ENCODE peak calls at places on chromosome 11, in five cellular contexts. T is fibroblast of lung, H is DND-41, Y is HCT116, K is mammary epithelial cell. P is an unnamed sample. For H3K36me3, the result is how much of the 10 kb centered on the place peaks cover.

GRCh38 chr11:131771471-131771870 is 401.1 kb downstream of the NTM start:
- DNase-seq in Y (no peak), H (no peak), T (no peak), K (no peak), P (no peak)

GRCh38 chr11:65213322-65214211 is 31.8 kb downstream of the CAPN1 start:
- DNase-seq in H (no peak), Y (no peak), T (peak), K (no peak), P (no peak)

GRCh38 chr11:69356703-69357457 is 62.9 kb downstream of the MYEOV start:
- DNase-seq in H (no peak), Y (no peak), K (no peak), T (no peak), P (no peak)

GRCh38 chr11:92886243-92886905 is 83.1 kb upstream of the MTNR1B start:
- DNase-seq in Y (peak), H (peak), T (peak), K (peak), P (peak)

GRCh38 chr11:119332111-119332765 is 2.1 kb upstream of the RNF26 start:
- DNase-seq in T (no peak), K (no peak), H (no peak), Y (no peak), P (no peak)

GRCh38 chr11:48167380-48167779 is 49.2 kb upstream of the OR4B1 start:
- DNase-seq in T (no peak), Y (no peak), H (no peak), K (no peak), P (no peak)

GRCh38 chr11:117182551-117182935 is 4.0 kb downstream of the SIDT2 start:
- DNase-seq in H (no peak), K (no peak), T (no peak), Y (no peak), P (no peak)

GRCh38 chr11:2265396-2265795 is 5.0 kb downstream of the ASCL2 start:
- DNase-seq in T (no peak), Y (no peak), K (no peak), H (no peak), P (no peak)

GRCh38 chr11:64036081-64037026 is 623 bp downstream of the FLRT1 start:
- DNase-seq in T (peak), K (peak), Y (no peak), H (peak), P (no peak)

GRCh38 chr11:35112056-35112845 is 26.7 kb upstream of the CD44 start:
- DNase-seq in K (no peak), H (no peak), Y (no peak), T (no peak), P (no peak)

GRCh38 chr11:19187880-19188279 is 13.9 kb downstream of the CSRP3 start:
- DNase-seq in T (no peak), K (peak), Y (no peak), H (no peak), P (no peak)

GRCh38 chr11:57316017-57316416 is 8.7 kb downstream of the TNKS1BP1 start:
- DNase-seq in K (no peak), H (no peak), Y (no peak), T (no peak), P (no peak)

GRCh38 chr11:64180871-64181270 is 5.1 kb upstream of the STIP1 start:
- DNase-seq in Y (no peak), H (no peak), T (no peak), K (no peak), P (no peak)

GRCh38 chr11:88068848-88069554 is 106.2 kb downstream of the RAB38 start:
- DNase-seq in K (no peak), H (no peak), Y (no peak), T (no peak), P (no peak)

GRCh38 chr11:961921-962320 is 36.3 kb downstream of the AP2A2 start:
- DNase-seq in K (no peak), Y (no peak), T (no peak), H (no peak), P (no peak)

GRCh38 chr11:2797181-2797711 is 88.3 kb downstream of the CDKN1C start:
- DNase-seq in K (peak), Y (no peak), T (no peak), H (no peak), P (no peak)

GRCh38 chr11:1162498-1163311 is 5.0 kb downstream of the MUC5AC start:
- DNase-seq in T (no peak), Y (no peak), H (no peak), K (no peak), P (no peak)

GRCh38 chr11:3232956-3233355 is 739 bp upstream of the MRGPRE start:
- DNase-seq in Y (no peak), H (no peak), T (no peak), K (no peak), P (no peak)

GRCh38 chr11:1783725-1784529 is 20.2 kb upstream of the CTSD start:
- DNase-seq in H (no peak), Y (no peak), T (no peak), K (no peak), P (no peak)

GRCh38 chr11:125055107-125055715 is 7.9 kb upstream of the SLC37A2 start:
- DNase-seq in T (no peak), K (peak), H (no peak), Y (no peak), P (no peak)

GRCh38 chr11:67006029-67006884 is 16.7 kb upstream of the SYT12 start:
- DNase-seq in Y (peak), T (peak), H (peak), K (no peak), P (peak)

GRCh38 chr11:120128392-120129172 is 9.3 kb downstream of the TRIM29 start:
- DNase-seq in H (no peak), Y (no peak), T (peak), K (peak), P (no peak)

GRCh38 chr11:101262995-101263394 is 133.4 kb upstream of the PGR start:
- DNase-seq in K (no peak), Y (no peak), H (no peak), T (no peak), P (no peak)

GRCh38 chr11:94792453-94792852 is 24.3 kb downstream of the AMOTL1 start:
- DNase-seq in T (no peak), Y (no peak), K (no peak), H (no peak), P (no peak)

GRCh38 chr11:65650547-65651338 is 12.0 kb downstream of the RELA start:
- DNase-seq in H (no peak), Y (no peak), K (peak), T (no peak), P (no peak)

GRCh38 chr11:34065505-34066203 is 14.1 kb downstream of the CAPRIN1 start:
- DNase-seq in H (no peak), T (peak), K (peak), Y (no peak), P (no peak)
- H3K36me3 ChIP-seq in H (half or more), T (under half), K (under half), Y (under half), P (half or more)

GRCh38 chr11:75432911-75433321 is at the start of gene KLHL35:
- DNase-seq in K (no peak), T (no peak), Y (no peak), H (no peak), P (no peak)
- TF ChIP-seq EZH2 in K (no peak), T (peak), Y (no peak), H (no peak), P (no peak)

GRCh38 chr11:86060544-86060943 is 8.3 kb downstream of the PICALM start:
- DNase-seq in T (no peak), K (no peak), H (no peak), Y (no peak), P (no peak)
- H3K36me3 ChIP-seq in T (under half), K (under half), H (under half), Y (under half), P (under half)

GRCh38 chr11:79438631-79439429 is 2.0 kb downstream of the TENM4 start:
- DNase-seq in K (peak), T (peak), H (no peak), Y (no peak), P (no peak)
- TF ChIP-seq EZH2 in K (no peak), T (no peak), H (no peak), Y (no peak), P (no peak)

GRCh38 chr11:62132689-62133293 is 9.0 kb downstream of the INCENP start:
- DNase-seq in H (no peak), K (no peak), T (no peak), Y (no peak), P (no peak)
- H3K36me3 ChIP-seq in H (half or more), K (under half), T (under half), Y (under half), P (half or more)

DNA sequence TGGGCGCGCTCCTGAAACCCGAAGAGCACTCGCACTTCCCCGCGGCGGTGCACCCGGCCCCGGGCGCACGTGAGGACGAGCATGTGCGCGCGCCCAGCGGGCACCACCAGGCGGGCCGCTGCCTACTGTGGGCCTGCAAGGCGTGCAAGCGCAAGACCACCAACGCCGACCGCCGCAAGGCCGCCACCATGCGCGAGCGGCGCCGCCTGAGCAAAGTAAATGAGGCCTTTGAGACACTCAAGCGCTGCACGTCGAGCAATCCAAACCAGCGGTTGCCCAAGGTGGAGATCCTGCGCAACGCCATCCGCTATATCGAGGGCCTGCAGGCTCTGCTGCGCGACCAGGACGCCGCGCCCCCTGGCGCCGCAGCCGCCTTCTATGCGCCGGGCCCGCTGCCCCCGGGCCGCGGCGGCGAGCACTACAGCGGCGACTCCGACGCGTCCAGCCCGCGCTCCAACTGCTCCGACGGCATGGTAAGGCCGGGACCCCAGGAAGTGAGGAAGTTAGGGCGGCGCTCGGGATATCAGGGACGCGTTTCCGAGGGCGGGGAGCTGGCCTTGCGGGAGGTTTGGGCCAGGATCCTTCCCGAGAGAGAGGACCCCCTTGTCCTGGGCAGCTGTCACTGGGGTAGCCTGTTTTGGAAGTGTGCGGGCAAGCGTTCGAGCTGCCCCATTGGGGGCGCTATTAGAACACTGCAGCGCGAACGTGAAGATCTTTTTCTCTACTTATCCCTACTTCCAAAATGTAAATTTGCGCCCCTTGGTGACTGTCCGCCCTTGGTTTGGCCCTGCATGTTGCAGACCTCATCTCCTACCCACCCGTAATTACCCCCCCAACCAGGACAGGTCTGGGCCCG is 797 bp downstream of the MYOD1 start:
- DNase-seq in H (no peak), K (no peak), T (no peak), Y (no peak), P (no peak)
- TF ChIP-seq EZH2 in H (no peak), K (peak), T (peak), Y (no peak), P (no peak)

P was measured in SK-N-MC.